ENCODE peak calls at places on chromosomes 11 and 22, in six cellular contexts. N, B, F, R, G and X are unnamed samples.

GRCh38 chr11:46247664-46248063 is 29.8 kb upstream of the CREB3L1 start:
- DNase-seq in N (peak), B (peak), F (peak), R (no peak), G (peak), X (peak)

GRCh38 chr22:40728731-40729189 is 49.5 kb downstream of the MCHR1 start:
- DNase-seq in N (no peak), B (no peak), F (no peak), R (no peak), G (peak), X (peak)

GRCh38 chr11:113865873-113866272 is 9.5 kb downstream of the USP28 start:
- DNase-seq in N (no peak), B (no peak), F (no peak), R (no peak), G (no peak), X (no peak)

GRCh38 chr11:125423247-125423849 is 72.7 kb downstream of the FEZ1 start:
- DNase-seq in N (no peak), B (no peak), F (no peak), R (no peak), G (no peak), X (no peak)

GRCh38 chr11:116871248-116871647 is 33.8 kb upstream of the APOA1 start:
- DNase-seq in N (no peak), B (no peak), F (peak), R (no peak), G (peak), X (no peak)

GRCh38 chr11:113045146-113045545 is 83.9 kb downstream of the NCAM1 start:
- DNase-seq in N (no peak), B (peak), F (no peak), R (no peak), G (no peak), X (no peak)

GRCh38 chr11:15170170-15170569 is 55.4 kb downstream of the INSC start:
- DNase-seq in N (no peak), B (no peak), F (peak), R (no peak), G (peak), X (no peak)

GRCh38 chr22:44642096-44642644 is 59.8 kb upstream of the PRR5 start:
- DNase-seq in N (no peak), B (no peak), F (no peak), R (no peak), G (no peak), X (no peak)

GRCh38 chr22:23534201-23534850 is 45.8 kb downstream of the IGLL1 start:
- DNase-seq in N (no peak), B (peak), F (no peak), R (no peak), G (no peak), X (no peak)

GRCh38 chr11:25981998-25982397 is 349.9 kb upstream of the ANO3 start:
- DNase-seq in N (peak), B (no peak), F (peak), R (no peak), G (peak), X (peak)

GRCh38 chr11:130774703-130775102 is 141.6 kb downstream of the SNX19 start:
- DNase-seq in N (no peak), B (no peak), F (no peak), R (no peak), G (no peak), X (no peak)

GRCh38 chr11:126139541-126140091 is 71.8 kb downstream of the RPUSD4 start:
- DNase-seq in N (no peak), B (no peak), F (peak), R (no peak), G (peak), X (no peak)

GRCh38 chr22:32606181-32606580 is 131.6 kb downstream of the FBXO7 start:
- DNase-seq in N (no peak), B (no peak), F (no peak), R (no peak), G (no peak), X (peak)

GRCh38 chr11:69470793-69471192 is 10.7 kb upstream of the LINC01488 start:
- DNase-seq in N (no peak), B (no peak), F (no peak), R (no peak), G (no peak), X (no peak)

GRCh38 chr22:49930128-49930527 is 11.7 kb downstream of the CRELD2 start:
- DNase-seq in N (no peak), B (no peak), F (no peak), R (no peak), G (no peak), X (no peak)

GRCh38 chr11:118791961-118792578 is 1.1 kb upstream of the DDX6 start:
- DNase-seq in N (peak), B (peak), F (no peak), R (no peak), G (no peak), X (no peak)

GRCh38 chr11:10575999-10576398 is 7.5 kb upstream of the LYVE1 start:
- DNase-seq in N (no peak), B (no peak), F (no peak), R (no peak), G (no peak), X (no peak)

GRCh38 chr11:2687782-2688191 is 12.0 kb downstream of the KCNQ1OT1 start:
- DNase-seq in N (no peak), B (peak), F (no peak), R (no peak), G (no peak), X (no peak)
- H3K23ac ChIP-seq in N (no peak), B (no peak), F (no peak), R (no peak), G (no peak), X (no peak)

DNA sequence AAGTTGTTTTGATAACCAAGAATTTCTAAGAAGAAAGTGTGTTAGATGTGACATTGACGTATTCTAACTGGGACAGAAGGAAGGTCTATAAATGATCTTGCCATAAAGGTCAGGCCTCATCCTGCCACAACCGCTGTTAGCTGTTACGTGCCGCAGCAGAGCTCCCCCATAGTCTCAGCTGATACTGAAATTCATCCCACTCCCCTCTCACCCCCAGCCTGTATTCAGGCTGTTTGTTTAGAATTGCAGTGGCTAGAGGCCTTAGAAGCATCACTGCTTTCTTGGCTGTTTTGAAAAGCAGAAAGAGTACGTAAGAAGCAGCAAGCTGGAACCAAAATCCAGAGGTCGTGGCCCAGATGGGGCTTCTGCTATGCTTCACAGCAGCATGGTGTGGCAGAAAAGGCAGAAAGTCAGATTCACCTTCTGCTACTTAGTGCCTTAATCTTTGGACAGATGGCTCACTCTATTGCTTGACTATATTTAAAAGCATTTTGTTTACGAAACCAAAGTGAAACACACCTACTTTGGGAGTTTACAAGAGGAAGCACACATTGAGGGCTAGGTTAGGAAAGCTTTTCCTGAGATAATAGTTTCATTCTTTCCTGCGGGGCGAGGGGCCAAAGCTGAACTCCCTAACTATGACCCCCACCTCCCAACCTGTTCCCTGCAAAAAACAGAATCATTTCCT is 950 bp upstream of the LAYN start:
- DNase-seq in N (no peak), B (no peak), F (no peak), R (no peak), G (peak), X (peak)
- H4K91ac ChIP-seq in N (no peak), B (no peak), F (peak), R (no peak), G (no peak), X (peak)

GRCh38 chr22:19717691-19718254 is 3.5 kb downstream of the SEPTIN5 start:
- DNase-seq in N (no peak), B (peak), F (peak), R (no peak), G (peak), X (peak)
- H3K23ac ChIP-seq in N (peak), B (no peak), F (no peak), R (no peak), G (peak), X (no peak)

GRCh38 chr11:68333176-68333575 is 20.8 kb downstream of the LRP5 start:
- DNase-seq in N (no peak), B (no peak), F (no peak), R (no peak), G (no peak), X (no peak)

GRCh38 chr11:68332186-68332585 is 19.8 kb downstream of the LRP5 start:
- DNase-seq in N (no peak), B (no peak), F (no peak), R (no peak), G (no peak), X (no peak)

GRCh38 chr11:68330700-68331337 is 18.4 kb downstream of the LRP5 start:
- DNase-seq in N (no peak), B (no peak), F (no peak), R (no peak), G (no peak), X (no peak)

GRCh38 chr11:68329993-68330699 is 17.8 kb downstream of the LRP5 start:
- DNase-seq in N (no peak), B (no peak), F (peak), R (no peak), G (no peak), X (peak)

DNA sequence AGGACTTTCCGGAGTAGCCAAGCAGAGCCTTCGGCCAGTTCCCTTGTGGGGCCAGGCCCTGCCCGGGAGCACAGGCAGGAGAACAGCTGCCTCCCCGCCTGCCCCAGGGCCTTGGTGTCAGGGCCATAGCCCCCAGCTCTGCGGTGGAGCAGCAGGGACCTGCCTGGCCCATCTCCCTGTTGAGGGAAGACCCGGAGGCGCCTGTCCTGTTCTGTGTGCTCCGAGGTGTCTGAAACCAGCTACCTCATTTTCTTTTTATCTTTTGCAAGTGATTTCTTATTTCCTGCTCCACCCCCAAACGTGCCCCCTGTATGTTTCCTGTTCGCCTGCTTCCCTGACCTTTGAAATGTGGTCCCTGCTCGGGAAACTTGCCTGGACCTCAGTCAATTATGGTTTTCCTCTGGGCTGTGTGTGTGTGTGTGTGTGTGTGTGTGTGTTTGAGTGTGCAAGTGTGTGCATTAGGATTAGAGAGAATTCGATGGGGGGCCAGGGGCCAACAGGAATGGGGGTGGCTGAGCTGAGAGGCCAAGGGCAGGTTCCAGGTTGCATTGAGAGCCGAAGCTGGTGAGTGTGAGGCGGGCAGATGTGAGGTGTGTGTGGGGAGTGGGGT is 19.1 kb downstream of the LRP5 start:
- DNase-seq in N (no peak), B (no peak), F (no peak), R (no peak), G (no peak), X (peak)
- H4K91ac ChIP-seq in N (no peak), B (no peak), F (no peak), R (peak), G (peak), X (no peak)

GRCh38 chr11:90220391-90220790 is 2.5 kb downstream of the CHORDC1 start:
- DNase-seq in N (no peak), B (no peak), F (peak), R (no peak), G (peak), X (no peak)
- H3K23ac ChIP-seq in N (no peak), B (no peak), F (no peak), R (no peak), G (no peak), X (no peak)

DNA sequence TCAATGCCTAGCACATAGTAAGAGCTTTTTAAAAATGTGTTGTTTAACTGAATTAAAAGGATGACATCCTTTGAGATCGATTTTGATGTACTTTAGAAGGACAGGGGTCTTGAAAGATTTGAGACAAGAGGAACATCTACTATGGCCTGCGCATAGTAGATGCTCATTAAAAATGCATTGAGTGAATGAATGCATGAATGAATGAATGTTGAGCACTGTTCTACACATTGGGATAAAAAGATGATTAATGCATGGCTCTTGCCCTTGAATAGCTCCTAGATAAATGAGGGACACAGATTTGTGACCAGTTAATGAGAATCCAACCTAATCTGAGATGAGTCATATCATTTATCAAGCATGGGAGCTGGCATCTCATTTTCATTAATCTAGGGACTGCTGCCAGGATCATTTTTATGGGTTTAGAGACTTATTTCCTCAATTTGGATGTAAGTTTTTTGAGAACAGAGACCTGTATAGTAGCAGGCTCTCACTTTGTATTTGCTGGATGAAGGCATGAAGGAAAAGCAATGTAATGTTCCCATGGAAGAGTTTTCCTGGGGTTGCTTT is 176.0 kb upstream of the BDNF start:
- DNase-seq in N (no peak), B (no peak), F (no peak), R (no peak), G (no peak), X (no peak)
- H4K91ac ChIP-seq in N (no peak), B (no peak), F (no peak), R (no peak), G (no peak), X (no peak)